ENCODE peak calls at places on chromosomes 6 and 20, in ten cellular contexts. S is NCI-H2081, M is NB4, V is AG04450, J is non-pigmented ciliary epithelial cell, E is kidney tubule cell, L is uterus, U is neural progenitor cell, X is Kasumi-1, K is iris pigment epithelial cell. W is an unnamed sample.

GRCh38 chr6:6825986-6826901 is 237.7 kb downstream of the LY86 start:
- DNase-seq in S (no peak), E (peak; percentile 45), V (no peak), K (peak; percentile 35), X (peak; percentile 82), M (peak; percentile 79), U (no peak), L (no peak), J (no peak), W (no peak)

GRCh38 chr6:73078908-73079610 is 146.2 kb downstream of the KHDC1L start:
- DNase-seq in E (no peak), M (no peak), L (no peak), U (no peak), X (no peak), S (no peak), V (no peak), J (no peak), K (no peak), W (no peak)

GRCh38 chr6:37582309-37582708 is 82.6 kb upstream of the CCDC167 start:
- DNase-seq in K (peak; percentile 24), X (no peak), S (no peak), U (no peak), V (no peak), J (no peak), E (peak; percentile 42), M (no peak), L (no peak), W (no peak)

GRCh38 chr20:41508335-41508734 is 109.8 kb downstream of the CHD6 start:
- DNase-seq in J (no peak), M (no peak), X (peak; percentile 60), K (no peak), V (no peak), S (no peak), L (no peak), E (peak; percentile 18), U (no peak), W (no peak)

GRCh38 chr20:36097331-36097730 is 57.2 kb upstream of the EPB41L1 start:
- DNase-seq in M (no peak), S (no peak), K (peak; percentile 71), J (peak; percentile 15), U (no peak), L (no peak), V (no peak), X (no peak), E (no peak), W (no peak)

GRCh38 chr6:119449253-119450156 is 99.9 kb upstream of the MAN1A1 start:
- DNase-seq in S (no peak), E (no peak), K (no peak), L (no peak), U (no peak), J (no peak), V (no peak), M (peak; percentile 9), X (peak; percentile 82), W (no peak)

GRCh38 chr20:4808872-4809271 is 87.2 kb downstream of the PRND start:
- DNase-seq in V (no peak), J (no peak), E (no peak), L (no peak), K (no peak), S (no peak), X (no peak), U (no peak), M (no peak), W (no peak)

GRCh38 chr20:43963872-43964791 is 49.5 kb downstream of the TOX2 start:
- DNase-seq in E (no peak), J (no peak), L (no peak), V (no peak), K (peak; percentile 55), U (no peak), X (peak; percentile 32), S (peak; percentile 7), M (peak; percentile 88), W (no peak)

GRCh38 chr6:136024711-136025110 is 173.2 kb downstream of the PDE7B start:
- DNase-seq in E (no peak), X (no peak), V (no peak), S (no peak), L (no peak), J (no peak), U (no peak), K (no peak), M (no peak), W (no peak)

GRCh38 chr20:37576911-37577310 is 49.2 kb upstream of the BLCAP start:
- DNase-seq in S (no peak), K (no peak), U (no peak), L (no peak), V (no peak), J (no peak), M (no peak), X (no peak), E (no peak), W (no peak)

W was measured in hepatocyte.